ENCODE peak calls at places on chromosomes 7 and 10, in four cellular contexts. One of them, this sample, is unnamed.

GRCh38 chr10:70934701-70935100 is 46.3 kb upstream of the PCBD1 start:
- DNase-seq in pancreas: no peak
- DNase-seq in stomach: no peak
- DNase-seq in mammary epithelial cell: no peak
- DNase-seq in this sample: no peak

GRCh38 chr7:143437568-143437967 is 5.7 kb upstream of the TAS2R60 start:
- DNase-seq in pancreas: no peak
- DNase-seq in stomach: no peak
- DNase-seq in mammary epithelial cell: no peak
- DNase-seq in this sample: no peak

GRCh38 chr7:128121731-128122576 is 90.7 kb upstream of the LRRC4 start:
- DNase-seq in pancreas: no peak
- DNase-seq in stomach: no peak
- DNase-seq in mammary epithelial cell: no peak
- DNase-seq in this sample: no peak

GRCh38 chr10:71219918-71220688 is 7.7 kb downstream of the UNC5B start:
- DNase-seq in pancreas: no peak
- DNase-seq in stomach: no peak
- DNase-seq in mammary epithelial cell: no peak
- DNase-seq in this sample: no peak

GRCh38 chr10:32065871-32066270 is 9.6 kb upstream of the KIF5B start:
- DNase-seq in pancreas: no peak
- DNase-seq in stomach: no peak
- DNase-seq in mammary epithelial cell: peak; percentile 55
- DNase-seq in this sample: no peak

GRCh38 chr10:124043310-124044142 is 49.9 kb downstream of the CHST15 start:
- DNase-seq in pancreas: no peak
- DNase-seq in stomach: no peak
- DNase-seq in mammary epithelial cell: peak; percentile 77
- DNase-seq in this sample: no peak

GRCh38 chr7:137628211-137628610 is 218.6 kb downstream of the DGKI start:
- DNase-seq in pancreas: no peak
- DNase-seq in stomach: no peak
- DNase-seq in mammary epithelial cell: no peak
- DNase-seq in this sample: no peak

GRCh38 chr7:65832281-65832680 is 40.6 kb upstream of the VKORC1L1 start:
- DNase-seq in pancreas: no peak
- DNase-seq in stomach: no peak
- DNase-seq in mammary epithelial cell: peak; percentile 18
- DNase-seq in this sample: no peak

GRCh38 chr7:128794020-128794419 is 2.3 kb downstream of the CCDC136 start:
- DNase-seq in pancreas: no peak
- DNase-seq in stomach: no peak
- DNase-seq in mammary epithelial cell: no peak
- DNase-seq in this sample: peak; percentile 26

GRCh38 chr10:12394236-12395033 is 45.1 kb downstream of the CAMK1D start:
- DNase-seq in pancreas: no peak
- DNase-seq in stomach: no peak
- DNase-seq in mammary epithelial cell: no peak
- DNase-seq in this sample: no peak

GRCh38 chr10:72134785-72135765 is 46.7 kb upstream of the SPOCK2 start:
- DNase-seq in pancreas: no peak
- DNase-seq in stomach: no peak
- DNase-seq in mammary epithelial cell: no peak
- DNase-seq in this sample: peak; percentile 56

GRCh38 chr7:5424689-5425506 is 1.3 kb upstream of the TNRC18 start:
- DNase-seq in pancreas: peak; percentile 50
- DNase-seq in stomach: peak; percentile 45
- DNase-seq in mammary epithelial cell: peak; percentile 35
- DNase-seq in this sample: no peak

GRCh38 chr7:142185069-142185468 is 72.8 kb downstream of the PRSS58 start:
- DNase-seq in pancreas: no peak
- DNase-seq in stomach: no peak
- DNase-seq in mammary epithelial cell: no peak
- DNase-seq in this sample: no peak

GRCh38 chr7:40551685-40552576 is 417.1 kb downstream of the SUGCT start:
- DNase-seq in pancreas: no peak
- DNase-seq in stomach: no peak
- DNase-seq in mammary epithelial cell: peak; percentile 76
- DNase-seq in this sample: no peak

GRCh38 chr10:88460601-88461000 is 122.5 kb downstream of the RNLS start:
- DNase-seq in pancreas: no peak
- DNase-seq in stomach: no peak
- DNase-seq in mammary epithelial cell: no peak
- DNase-seq in this sample: no peak

GRCh38 chr10:45418859-45419672 is 45.0 kb downstream of the ALOX5 start:
- DNase-seq in pancreas: peak; percentile 71
- DNase-seq in stomach: peak; percentile 51
- DNase-seq in mammary epithelial cell: peak; percentile 4
- DNase-seq in this sample: peak; percentile 43

GRCh38 chr7:81079736-81080135 is 160.9 kb upstream of the SEMA3C start:
- DNase-seq in pancreas: no peak
- DNase-seq in stomach: no peak
- DNase-seq in mammary epithelial cell: peak; percentile 19
- DNase-seq in this sample: no peak

GRCh38 chr7:51255536-51256243 is 60.9 kb downstream of the COBL start:
- DNase-seq in pancreas: no peak
- DNase-seq in stomach: no peak
- DNase-seq in mammary epithelial cell: no peak
- DNase-seq in this sample: no peak

GRCh38 chr10:31479752-31480151 is 160.7 kb downstream of the ZEB1 start:
- DNase-seq in pancreas: no peak
- DNase-seq in stomach: no peak
- DNase-seq in mammary epithelial cell: no peak
- DNase-seq in this sample: no peak

GRCh38 chr10:97780991-97781540 is 9.3 kb upstream of the SFRP5 start:
- DNase-seq in pancreas: no peak
- DNase-seq in stomach: no peak
- DNase-seq in mammary epithelial cell: no peak
- DNase-seq in this sample: no peak

GRCh38 chr10:109902992-109903947 is 20.0 kb downstream of the XPNPEP1 start:
- DNase-seq in pancreas: peak; percentile 65
- DNase-seq in stomach: no peak
- DNase-seq in mammary epithelial cell: no peak
- DNase-seq in this sample: no peak

GRCh38 chr7:138889982-138890381 is 91.2 kb downstream of the KIAA1549 start:
- DNase-seq in pancreas: no peak
- DNase-seq in stomach: no peak
- DNase-seq in mammary epithelial cell: no peak
- DNase-seq in this sample: no peak

GRCh38 chr10:125538947-125539649 is 143.9 kb downstream of the TEX36 start:
- DNase-seq in pancreas: peak; percentile 78
- DNase-seq in stomach: peak; percentile 82
- DNase-seq in mammary epithelial cell: no peak
- DNase-seq in this sample: no peak

GRCh38 chr10:4843525-4844180 is 17.6 kb downstream of the AKR1E2 start:
- DNase-seq in pancreas: no peak
- DNase-seq in stomach: no peak
- DNase-seq in mammary epithelial cell: no peak
- DNase-seq in this sample: no peak

GRCh38 chr7:85130702-85131101 is 56.2 kb downstream of the SEMA3D start:
- DNase-seq in pancreas: no peak
- DNase-seq in stomach: no peak
- DNase-seq in mammary epithelial cell: no peak
- DNase-seq in this sample: no peak

GRCh38 chr10:12774219-12774894 is 227.2 kb downstream of the CCDC3 start:
- DNase-seq in pancreas: no peak
- DNase-seq in stomach: no peak
- DNase-seq in mammary epithelial cell: no peak
- DNase-seq in this sample: no peak

GRCh38 chr7:79272938-79273337 is 180.5 kb downstream of the MAGI2 start:
- DNase-seq in pancreas: no peak
- DNase-seq in stomach: no peak
- DNase-seq in mammary epithelial cell: no peak
- DNase-seq in this sample: no peak

GRCh38 chr7:142773937-142774744 is 3.4 kb downstream of the PRSS2 start:
- DNase-seq in pancreas: no peak
- DNase-seq in stomach: no peak
- DNase-seq in mammary epithelial cell: no peak
- DNase-seq in this sample: no peak

GRCh38 chr7:88835147-88835728 is 39.7 kb upstream of the TEX47 start:
- DNase-seq in pancreas: no peak
- DNase-seq in stomach: no peak
- DNase-seq in mammary epithelial cell: peak; percentile 26
- DNase-seq in this sample: no peak

GRCh38 chr7:140551334-140552239 is 72.3 kb upstream of the MKRN1 start:
- DNase-seq in pancreas: no peak
- DNase-seq in stomach: no peak
- DNase-seq in mammary epithelial cell: no peak
- DNase-seq in this sample: no peak

GRCh38 chr10:74418285-74418872 is 267.4 kb downstream of the ADK start:
- DNase-seq in pancreas: peak; percentile 67
- DNase-seq in stomach: peak; percentile 36
- DNase-seq in mammary epithelial cell: no peak
- DNase-seq in this sample: no peak

GRCh38 chr10:66378117-66378876 is 547.5 kb upstream of the LRRTM3 start:
- DNase-seq in pancreas: no peak
- DNase-seq in stomach: no peak
- DNase-seq in mammary epithelial cell: no peak
- DNase-seq in this sample: no peak

DNA sequence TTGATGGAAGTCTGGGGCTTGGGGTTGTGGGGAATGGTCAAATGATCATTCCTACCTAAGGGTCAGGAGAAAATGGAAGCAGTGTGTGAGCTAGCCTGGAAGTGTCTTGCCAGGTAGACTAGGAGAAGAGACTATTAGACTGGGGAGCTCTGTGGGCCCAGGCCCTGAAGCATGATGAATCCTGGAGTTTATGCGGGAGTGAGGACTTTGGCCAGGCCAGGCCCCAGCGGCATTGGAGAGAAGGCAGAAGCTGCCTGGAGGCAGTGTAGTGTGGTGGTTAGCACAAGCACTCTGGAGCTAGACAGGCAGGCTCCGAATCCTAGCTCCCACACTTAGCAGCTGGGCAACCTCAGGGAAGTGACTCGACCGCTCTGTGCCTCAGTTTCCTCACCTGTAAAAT is 29.3 kb downstream of the ZMIZ1 start:
- DNase-seq in pancreas: no peak
- DNase-seq in stomach: no peak
- DNase-seq in mammary epithelial cell: no peak
- DNase-seq in this sample: no peak
- H3K4me1 ChIP-seq in pancreas: peaks cover 59% of the 10 kb centered on the region
- H3K4me1 ChIP-seq in stomach: peaks cover 96% of the 10 kb centered on the region
- H3K4me1 ChIP-seq in mammary epithelial cell: peaks cover 36% of the 10 kb centered on the region
- H3K4me1 ChIP-seq in this sample: peaks cover 15% of the 10 kb centered on the region

GRCh38 chr7:98287486-98287959 is 6.0 kb downstream of the BRI3 start:
- DNase-seq in pancreas: peak; percentile 78
- DNase-seq in stomach: peak; percentile 75
- DNase-seq in mammary epithelial cell: peak; percentile 88
- DNase-seq in this sample: no peak

GRCh38 chr7:98286701-98287485 is 5.4 kb downstream of the BRI3 start:
- DNase-seq in pancreas: peak; percentile 65
- DNase-seq in stomach: peak; percentile 46
- DNase-seq in mammary epithelial cell: no peak
- DNase-seq in this sample: no peak

GRCh38 chr7:98284335-98285036 is 3.0 kb downstream of the BRI3 start:
- DNase-seq in pancreas: peak; percentile 84
- DNase-seq in stomach: peak; percentile 85
- DNase-seq in mammary epithelial cell: peak; percentile 37
- DNase-seq in this sample: no peak

GRCh38 chr7:98285132-98286092 is 3.9 kb downstream of the BRI3 start:
- DNase-seq in pancreas: no peak
- DNase-seq in stomach: no peak
- DNase-seq in mammary epithelial cell: no peak
- DNase-seq in this sample: no peak

DNA sequence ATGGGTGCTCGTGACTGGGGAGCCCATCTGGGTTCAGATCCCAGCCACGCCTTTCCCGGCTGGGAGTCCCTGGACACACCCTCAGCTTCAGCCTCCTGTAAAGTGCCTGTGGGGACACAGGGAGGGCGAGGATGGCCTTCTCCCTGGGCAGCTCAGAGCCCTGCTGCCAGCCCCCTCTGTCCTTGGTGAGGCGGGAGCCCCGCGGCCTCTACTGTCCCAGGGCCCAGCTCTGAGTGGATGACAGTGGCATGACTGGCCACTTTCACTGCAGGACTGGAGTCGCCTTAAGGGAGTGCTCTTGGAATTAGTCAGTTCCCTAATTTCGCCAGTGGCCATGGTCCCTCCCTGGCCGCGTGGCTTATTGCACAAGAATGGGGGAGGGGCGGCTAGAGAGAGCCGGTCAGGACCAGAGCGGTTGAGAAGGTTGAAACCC is 4.6 kb downstream of the BRI3 start:
- DNase-seq in pancreas: peak; percentile 75
- DNase-seq in stomach: peak; percentile 62
- DNase-seq in mammary epithelial cell: peak; percentile 73
- DNase-seq in this sample: no peak
- H3K4me3 ChIP-seq in pancreas: peak overlapping the region; percentile 89
- H3K4me3 ChIP-seq in stomach: peak overlapping the region; percentile 93
- H3K4me3 ChIP-seq in mammary epithelial cell: no peak overlapping the region
- H3K4me3 ChIP-seq in this sample: no peak overlapping the region

GRCh38 chr7:876972-877311 is 588 bp downstream of the GET4 start:
- DNase-seq in pancreas: peak; percentile 69
- DNase-seq in stomach: no peak
- DNase-seq in mammary epithelial cell: peak; percentile 56
- DNase-seq in this sample: no peak
- H3K4me1 ChIP-seq in pancreas: peaks cover 19% of the 10 kb centered on the region
- H3K4me1 ChIP-seq in stomach: peaks cover 63% of the 10 kb centered on the region
- H3K4me1 ChIP-seq in mammary epithelial cell: peaks cover 6% of the 10 kb centered on the region
- H3K4me1 ChIP-seq in this sample: peaks cover 25% of the 10 kb centered on the region

GRCh38 chr10:686155-686931 is 3.1 kb downstream of the DIP2C start:
- DNase-seq in pancreas: no peak
- DNase-seq in stomach: no peak
- DNase-seq in mammary epithelial cell: no peak
- DNase-seq in this sample: no peak

GRCh38 chr10:685613-686012 is 3.9 kb downstream of the DIP2C start:
- DNase-seq in pancreas: no peak
- DNase-seq in stomach: no peak
- DNase-seq in mammary epithelial cell: no peak
- DNase-seq in this sample: no peak

GRCh38 chr10:681670-682318 is 7.7 kb downstream of the DIP2C start:
- DNase-seq in pancreas: no peak
- DNase-seq in stomach: no peak
- DNase-seq in mammary epithelial cell: no peak
- DNase-seq in this sample: no peak

GRCh38 chr10:682931-683447 is 6.5 kb downstream of the DIP2C start:
- DNase-seq in pancreas: no peak
- DNase-seq in stomach: no peak
- DNase-seq in mammary epithelial cell: no peak
- DNase-seq in this sample: no peak

DNA sequence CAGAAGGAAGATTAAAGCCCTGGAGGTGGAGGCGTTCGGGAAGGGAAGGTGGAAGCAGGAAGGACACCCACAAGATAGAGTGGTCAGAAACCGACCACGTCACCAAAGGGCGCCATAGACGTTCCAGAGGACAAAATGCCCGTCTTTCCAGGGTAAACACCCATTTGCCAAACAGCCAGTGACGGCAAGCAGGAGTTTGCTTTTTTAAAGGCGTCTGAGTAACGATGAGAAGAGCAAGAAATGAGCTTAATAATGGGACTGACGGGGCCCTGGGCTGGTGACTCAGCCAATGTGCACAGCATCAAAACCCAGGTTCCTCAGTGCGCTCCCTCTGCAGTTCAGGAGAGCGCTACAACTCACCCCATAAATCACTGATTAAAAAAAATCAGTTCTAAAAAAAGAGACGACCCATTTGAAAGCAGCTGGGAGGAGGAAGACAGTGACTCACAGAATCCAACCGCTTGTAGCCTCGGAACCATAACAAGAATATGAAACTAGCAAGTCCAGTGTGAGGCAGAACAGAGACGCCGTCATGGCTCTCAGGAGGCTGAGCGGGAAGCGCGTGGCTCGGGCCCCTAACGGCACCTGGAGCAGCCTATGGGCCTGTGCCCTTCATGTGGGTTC is 5.9 kb downstream of the DIP2C start:
- DNase-seq in pancreas: no peak
- DNase-seq in stomach: no peak
- DNase-seq in mammary epithelial cell: no peak
- DNase-seq in this sample: no peak
- H3K4me3 ChIP-seq in pancreas: no peak overlapping the region
- H3K4me3 ChIP-seq in stomach: no peak overlapping the region
- H3K4me3 ChIP-seq in mammary epithelial cell: no peak overlapping the region
- H3K4me3 ChIP-seq in this sample: no peak overlapping the region